ENCODE peak calls at places on chromosomes 3 and 15, in five cellular contexts. S is CD8-positive, alpha-beta T cell; V is CD8-positive, alpha-beta memory T cell; U is fibroblast of lung; F is Caco-2. C is an unnamed sample.

GRCh38 chr3:98994128-98994762 is 92.8 kb upstream of the DCBLD2 start:
- DNase-seq in V (no peak), F (peak; percentile 17), U (peak; percentile 67), S (no peak), C (no peak)

GRCh38 chr3:112814256-112814655 is 32.4 kb downstream of the CD200R1L start:
- DNase-seq in S (no peak), F (peak; percentile 12), U (peak; percentile 82), V (no peak), C (no peak)

GRCh38 chr3:159764211-159765024 is 224.2 kb upstream of the IL12A start:
- DNase-seq in V (no peak), U (peak; percentile 77), F (peak; percentile 73), S (no peak), C (no peak)

GRCh38 chr15:41876689-41877088 is 17.2 kb downstream of the SPTBN5 start:
- DNase-seq in F (no peak), S (no peak), V (no peak), U (no peak), C (no peak)

GRCh38 chr15:58307313-58307961 is 124.4 kb upstream of the LIPC start:
- DNase-seq in S (no peak), V (no peak), U (peak; percentile 88), F (no peak), C (no peak)

GRCh38 chr3:185846041-185846440 is 21.2 kb upstream of the IGF2BP2 start:
- DNase-seq in V (no peak), S (no peak), U (no peak), F (no peak), C (no peak)

GRCh38 chr3:49724586-49724985 is 835 bp upstream of the GMPPB start:
- DNase-seq in U (no peak), V (peak; percentile 38), F (no peak), S (no peak), C (peak; percentile 35)

GRCh38 chr3:142597898-142598297 is 1.7 kb downstream of the PLS1 start:
- DNase-seq in S (no peak), F (no peak), U (no peak), V (no peak), C (no peak)

GRCh38 chr3:44842376-44842775 is 19.3 kb upstream of the TMEM42 start:
- DNase-seq in U (peak; percentile 7), S (no peak), V (no peak), F (no peak), C (no peak)

GRCh38 chr3:117526485-117527079 is 817.0 kb downstream of the TUSC7 start:
- DNase-seq in V (no peak), F (peak; percentile 50), S (no peak), U (no peak), C (no peak)

GRCh38 chr15:25725758-25726157 is 137.4 kb downstream of the ATP10A start:
- DNase-seq in S (peak; percentile 34), V (no peak), F (no peak), U (no peak), C (no peak)
- H3K27me3 ChIP-seq in S (no peaks in the 10 kb centered on the region), V (no peaks in the 10 kb centered on the region), F (peaks cover under 1% of the 10 kb centered on the region), U (no peaks in the 10 kb centered on the region), C (no peaks in the 10 kb centered on the region)

GRCh38 chr15:78933187-78934062 is 11.4 kb downstream of the CTSH start:
- DNase-seq in S (no peak), V (no peak), F (no peak), U (no peak), C (no peak)

GRCh38 chr15:78934063-78935023 is 10.5 kb downstream of the CTSH start:
- DNase-seq in U (peak; percentile 35), V (no peak), F (no peak), S (no peak), C (no peak)

GRCh38 chr15:78932216-78932808 is 12.5 kb downstream of the CTSH start:
- DNase-seq in F (no peak), S (no peak), U (no peak), V (no peak), C (no peak)

GRCh38 chr15:78938608-78939488 is 6.0 kb downstream of the CTSH start:
- DNase-seq in F (no peak), V (no peak), S (no peak), U (no peak), C (no peak)

GRCh38 chr15:78937132-78937739 is 7.6 kb downstream of the CTSH start:
- DNase-seq in V (no peak), F (no peak), U (no peak), S (no peak), C (no peak)
- H3K4me1 ChIP-seq in V (peaks cover 3% of the 10 kb centered on the region), F (no peaks in the 10 kb centered on the region), U (no peaks in the 10 kb centered on the region), S (peaks cover 4% of the 10 kb centered on the region), C (peaks cover 13% of the 10 kb centered on the region)

GRCh38 chr15:89460048-89460447 is 36.3 kb downstream of the RHCG start:
- DNase-seq in S (no peak), F (no peak), V (no peak), U (no peak), C (no peak)

GRCh38 chr15:89462198-89462912 is 34.0 kb downstream of the RHCG start:
- DNase-seq in V (no peak), S (no peak), U (peak; percentile 54), F (peak; percentile 31), C (peak; percentile 23)

GRCh38 chr15:89463113-89463512 is 33.3 kb downstream of the RHCG start:
- DNase-seq in U (no peak), V (no peak), S (no peak), F (no peak), C (no peak)

GRCh38 chr15:89459271-89460038 is 36.9 kb downstream of the RHCG start:
- DNase-seq in U (no peak), F (peak; percentile 43), V (no peak), S (no peak), C (no peak)

DNA sequence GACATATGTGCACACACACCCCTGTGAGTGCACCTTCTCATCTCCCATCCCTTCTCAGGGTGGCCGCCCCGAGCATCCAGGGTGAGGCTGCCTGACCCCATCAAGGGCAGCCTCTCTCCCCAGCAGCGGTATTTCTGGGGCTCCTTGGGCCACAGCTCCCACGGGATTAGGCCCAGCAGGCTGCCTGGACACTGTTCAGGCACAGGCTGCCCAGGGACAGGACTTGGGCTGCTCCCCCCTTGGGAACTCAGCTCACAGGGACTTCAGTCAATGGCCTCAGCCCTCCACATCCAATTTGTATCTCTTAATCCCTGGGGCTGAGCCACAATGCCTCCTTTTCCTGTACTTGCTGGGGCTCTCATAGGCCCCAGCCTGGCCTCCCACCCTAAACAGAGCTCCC is 35.0 kb downstream of the RHCG start:
- DNase-seq in S (no peak), V (no peak), F (no peak), U (no peak), C (no peak)
- H3K36me3 ChIP-seq in S (no peaks in the 10 kb centered on the region), V (no peaks in the 10 kb centered on the region), F (no peaks in the 10 kb centered on the region), U (no peaks in the 10 kb centered on the region), C (no peaks in the 10 kb centered on the region)

GRCh38 chr15:78909791-78910228 is 35.0 kb downstream of the CTSH start:
- DNase-seq in U (peak; percentile 28), S (peak; percentile 43), V (no peak), F (peak; percentile 63), C (peak; percentile 33)

GRCh38 chr15:78907577-78907976 is 34.9 kb downstream of the MORF4L1 start:
- DNase-seq in F (peak; percentile 35), S (no peak), V (no peak), U (no peak), C (no peak)

GRCh38 chr15:78910836-78911235 is 34.0 kb downstream of the CTSH start:
- DNase-seq in F (no peak), V (no peak), U (no peak), S (peak; percentile 45), C (no peak)

GRCh38 chr15:78906310-78906608 is 33.6 kb downstream of the MORF4L1 start:
- DNase-seq in F (no peak), U (peak; percentile 80), V (no peak), S (no peak), C (no peak)

GRCh38 chr15:78909160-78909695 is 35.6 kb downstream of the CTSH start:
- DNase-seq in S (no peak), U (no peak), V (no peak), F (no peak), C (no peak)
- H3K27me3 ChIP-seq in S (no peaks in the 10 kb centered on the region), U (no peaks in the 10 kb centered on the region), V (no peaks in the 10 kb centered on the region), F (no peaks in the 10 kb centered on the region), C (no peaks in the 10 kb centered on the region)

DNA sequence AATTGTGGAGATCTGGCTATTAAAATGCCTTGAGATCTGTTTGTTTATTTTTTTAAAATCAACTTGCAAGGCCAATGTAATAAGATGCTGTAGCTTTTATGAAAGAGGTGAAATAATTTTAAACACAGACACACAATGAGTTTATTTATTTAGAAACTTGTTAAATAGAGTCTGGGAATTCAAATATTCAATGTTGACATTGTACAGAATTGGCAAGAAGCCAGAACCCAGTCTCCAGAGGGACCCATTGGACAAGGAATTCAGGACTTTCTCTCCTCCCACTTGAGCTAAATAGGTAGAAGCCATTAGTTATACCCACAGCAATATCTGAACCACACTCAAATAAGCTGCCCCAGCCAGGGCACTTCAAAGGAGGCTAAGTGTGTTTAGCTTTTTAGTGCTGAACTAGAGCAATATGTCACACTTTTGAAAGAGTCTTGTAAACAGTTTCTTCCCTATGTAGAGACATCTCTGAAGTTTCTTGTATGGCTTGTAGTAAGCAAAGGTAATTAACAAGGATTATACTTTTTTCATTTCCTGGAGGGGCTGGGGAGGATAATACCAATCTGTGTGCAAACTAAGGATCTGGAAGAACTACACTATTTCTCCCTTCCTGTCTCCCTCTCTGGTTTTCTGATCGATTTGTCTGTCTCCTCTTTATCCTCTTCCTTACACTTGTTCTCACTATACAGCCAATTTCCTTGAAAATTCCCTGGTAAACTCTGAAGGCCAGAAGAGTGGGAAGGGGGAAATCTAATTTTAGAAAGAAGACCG is 6.0 kb downstream of the MECOM start:
- DNase-seq in F (no peak), S (no peak), V (no peak), U (no peak), C (no peak)
- H3K4me1 ChIP-seq in F (peaks cover 3% of the 10 kb centered on the region), S (peaks cover 38% of the 10 kb centered on the region), V (peaks cover 26% of the 10 kb centered on the region), U (no peaks in the 10 kb centered on the region), C (peaks cover 33% of the 10 kb centered on the region)